ENCODE peak calls at places on chromosomes 13 and 19, in ten cellular contexts. U, C, O, T, G, H, K, Y, Q and F are unnamed samples.

GRCh38 chr13:48448963-48449614 is 36.2 kb upstream of the LPAR6 start:
- DNase-seq in U (no peak), C (no peak), O (no peak), T (no peak), G (peak), H (no peak), K (no peak), Y (no peak), Q (peak), F (no peak)

GRCh38 chr13:31629085-31629785 is 110.1 kb upstream of the RXFP2 start:
- DNase-seq in U (no peak), C (no peak), O (no peak), T (no peak), G (peak), H (no peak), K (no peak), Y (no peak), Q (peak), F (peak)

GRCh38 chr19:51803529-51803928 is 8.6 kb downstream of the FPR3 start:
- DNase-seq in U (no peak), C (no peak), O (no peak), T (no peak), G (no peak), H (no peak), K (no peak), Y (no peak), Q (no peak), F (no peak)

GRCh38 chr19:49104229-49104864 is 9.8 kb upstream of the LIN7B start:
- DNase-seq in U (no peak), C (no peak), O (no peak), T (no peak), G (no peak), H (no peak), K (no peak), Y (no peak), Q (no peak), F (no peak)

GRCh38 chr19:12938536-12939291 is at the start of gene CALR:
- DNase-seq in U (no peak), C (peak), O (no peak), T (peak), G (no peak), H (no peak), K (peak), Y (peak), Q (peak), F (no peak)

GRCh38 chr13:32428581-32429072 is 697 bp upstream of the N4BP2L1 start:
- DNase-seq in U (no peak), C (no peak), O (no peak), T (no peak), G (no peak), H (no peak), K (peak), Y (no peak), Q (no peak), F (no peak)

GRCh38 chr19:1259206-1259872 is 9.8 kb upstream of the CIRBP start:
- DNase-seq in U (no peak), C (peak), O (peak), T (peak), G (no peak), H (peak), K (peak), Y (peak), Q (no peak), F (peak)

GRCh38 chr13:78215458-78215857 is 296.8 kb upstream of the EDNRB start:
- DNase-seq in U (no peak), C (no peak), O (no peak), T (no peak), G (no peak), H (no peak), K (no peak), Y (no peak), Q (no peak), F (no peak)

GRCh38 chr13:23330356-23330755 is 103.1 kb downstream of the SACS start:
- DNase-seq in U (no peak), C (no peak), O (no peak), T (no peak), G (peak), H (no peak), K (no peak), Y (no peak), Q (peak), F (no peak)

GRCh38 chr13:95540848-95541247 is 11.7 kb upstream of the CLDN10 start:
- DNase-seq in U (no peak), C (no peak), O (no peak), T (no peak), G (no peak), H (no peak), K (no peak), Y (no peak), Q (no peak), F (peak)

GRCh38 chr13:106530907-106531520 is 4.4 kb downstream of the EFNB2 start:
- DNase-seq in U (no peak), C (no peak), O (no peak), T (no peak), G (no peak), H (no peak), K (no peak), Y (peak), Q (no peak), F (no peak)

GRCh38 chr19:621819-622218 is 11.5 kb downstream of the POLRMT start:
- DNase-seq in U (no peak), C (no peak), O (no peak), T (no peak), G (no peak), H (no peak), K (no peak), Y (no peak), Q (no peak), F (no peak)

GRCh38 chr19:31140717-31141116 is 208.5 kb downstream of the TSHZ3 start:
- DNase-seq in U (no peak), C (no peak), O (no peak), T (no peak), G (peak), H (no peak), K (no peak), Y (no peak), Q (no peak), F (no peak)

GRCh38 chr13:106063591-106064308 is 471.7 kb downstream of the EFNB2 start:
- DNase-seq in U (no peak), C (no peak), O (no peak), T (no peak), G (peak), H (no peak), K (no peak), Y (no peak), Q (peak), F (no peak)

GRCh38 chr13:35785563-35786327 is 309.3 kb upstream of the MAB21L1 start:
- DNase-seq in U (no peak), C (no peak), O (no peak), T (no peak), G (no peak), H (no peak), K (no peak), Y (peak), Q (no peak), F (no peak)

GRCh38 chr19:38551450-38551813 is 66.3 kb downstream of the MAP4K1 start:
- DNase-seq in U (no peak), C (no peak), O (no peak), T (no peak), G (no peak), H (no peak), K (no peak), Y (no peak), Q (no peak), F (no peak)

GRCh38 chr13:46355906-46356305 is 31.1 kb downstream of the RUBCNL start:
- DNase-seq in U (no peak), C (no peak), O (no peak), T (no peak), G (peak), H (no peak), K (no peak), Y (no peak), Q (no peak), F (no peak)

GRCh38 chr13:49560270-49561063 is 24.9 kb downstream of the RCBTB1 start:
- DNase-seq in U (no peak), C (no peak), O (peak), T (no peak), G (no peak), H (no peak), K (no peak), Y (peak), Q (peak), F (no peak)

GRCh38 chr19:46950526-46951235 is 69.0 kb upstream of the NPAS1 start:
- DNase-seq in U (no peak), C (no peak), O (no peak), T (peak), G (no peak), H (no peak), K (peak), Y (no peak), Q (peak), F (no peak)

GRCh38 chr19:13160557-13160956 is 10.3 kb downstream of the IER2 start:
- DNase-seq in U (no peak), C (no peak), O (no peak), T (no peak), G (no peak), H (no peak), K (no peak), Y (no peak), Q (peak), F (no peak)

GRCh38 chr13:76474356-76474755 is 411.8 kb downstream of the KCTD12 start:
- DNase-seq in U (no peak), C (no peak), O (no peak), T (no peak), G (no peak), H (no peak), K (no peak), Y (no peak), Q (no peak), F (no peak)

GRCh38 chr13:51303063-51303552 is 36.4 kb upstream of the SERPINE3 start:
- DNase-seq in U (no peak), C (no peak), O (peak), T (no peak), G (no peak), H (peak), K (no peak), Y (peak), Q (no peak), F (no peak)

GRCh38 chr19:14089412-14089661 is 1.2 kb downstream of the SAMD1 start:
- DNase-seq in U (no peak), C (no peak), O (peak), T (no peak), G (peak), H (no peak), K (peak), Y (peak), Q (no peak), F (no peak)

GRCh38 chr19:42313096-42313839 is at the start of gene TMEM145:
- DNase-seq in U (no peak), C (peak), O (peak), T (peak), G (peak), H (peak), K (peak), Y (peak), Q (peak), F (peak)

GRCh38 chr13:38334845-38335244 is 14.8 kb upstream of the UFM1 start:
- DNase-seq in U (no peak), C (no peak), O (no peak), T (no peak), G (no peak), H (no peak), K (no peak), Y (no peak), Q (no peak), F (no peak)

GRCh38 chr19:44557933-44558332 is 28.5 kb upstream of the CEACAM20 start:
- DNase-seq in U (no peak), C (no peak), O (no peak), T (no peak), G (no peak), H (no peak), K (no peak), Y (no peak), Q (no peak), F (no peak)

GRCh38 chr13:22801402-22802003 is 379.3 kb upstream of the SGCG start:
- DNase-seq in U (no peak), C (no peak), O (no peak), T (no peak), G (no peak), H (no peak), K (peak), Y (peak), Q (no peak), F (no peak)

GRCh38 chr19:49553451-49554271 is 25.9 kb downstream of the RCN3 start:
- DNase-seq in U (no peak), C (no peak), O (no peak), T (no peak), G (peak), H (no peak), K (peak), Y (no peak), Q (peak), F (no peak)

GRCh38 chr19:4977299-4978174 is 8.6 kb downstream of the KDM4B start:
- DNase-seq in U (no peak), C (no peak), O (no peak), T (no peak), G (peak), H (no peak), K (no peak), Y (no peak), Q (peak), F (no peak)
- H3K9ac ChIP-seq in U (peak), C (no peak), O (no peak), T (no peak), G (peak), H (no peak), K (peak), Y (no peak), Q (no peak), F (no peak)

DNA sequence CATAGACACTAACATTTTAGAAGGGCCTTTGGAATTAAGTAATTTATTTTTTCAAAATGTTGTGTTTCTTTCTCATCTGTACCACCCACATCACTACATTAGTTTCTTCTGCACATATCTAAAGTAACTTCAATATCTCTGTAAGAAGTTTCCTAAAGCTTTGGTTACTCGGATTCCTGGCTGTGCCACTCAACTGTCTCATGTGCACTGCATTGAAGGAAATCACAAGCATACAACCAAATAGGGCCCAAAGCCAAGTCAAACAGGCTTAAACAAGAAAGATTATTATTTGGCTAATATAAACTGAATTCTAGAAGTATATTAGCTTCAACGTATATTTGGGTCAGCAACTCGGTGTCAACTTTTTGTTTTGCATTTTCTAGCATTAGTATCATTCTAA is 1647.6 kb upstream of the SPRY2 start:
- DNase-seq in U (no peak), C (no peak), O (no peak), T (no peak), G (no peak), H (no peak), K (no peak), Y (no peak), Q (no peak), F (no peak)
- H3K9ac ChIP-seq in U (no peak), C (no peak), O (no peak), T (no peak), G (no peak), H (no peak), K (no peak), Y (no peak), Q (no peak), F (no peak)

GRCh38 chr19:18839465-18840287 is 7.9 kb downstream of the UPF1 start:
- DNase-seq in U (no peak), C (no peak), O (peak), T (no peak), G (no peak), H (no peak), K (no peak), Y (no peak), Q (no peak), F (no peak)
- H3K9ac ChIP-seq in U (no peak), C (no peak), O (no peak), T (no peak), G (no peak), H (peak), K (no peak), Y (no peak), Q (no peak), F (no peak)

GRCh38 chr19:3372413-3372812 is 6.0 kb downstream of the NFIC start:
- DNase-seq in U (no peak), C (no peak), O (no peak), T (no peak), G (no peak), H (no peak), K (no peak), Y (no peak), Q (no peak), F (no peak)

GRCh38 chr19:3374369-3375112 is 8.2 kb downstream of the NFIC start:
- DNase-seq in U (no peak), C (no peak), O (no peak), T (no peak), G (no peak), H (no peak), K (no peak), Y (no peak), Q (no peak), F (no peak)

GRCh38 chr19:3378352-3379146 is 12.2 kb downstream of the NFIC start:
- DNase-seq in U (no peak), C (no peak), O (no peak), T (no peak), G (no peak), H (no peak), K (no peak), Y (no peak), Q (no peak), F (no peak)

GRCh38 chr19:3373971-3374368 is 7.6 kb downstream of the NFIC start:
- DNase-seq in U (no peak), C (no peak), O (no peak), T (no peak), G (no peak), H (no peak), K (no peak), Y (no peak), Q (no peak), F (no peak)

GRCh38 chr19:3375221-3376088 is 9.1 kb downstream of the NFIC start:
- DNase-seq in U (no peak), C (no peak), O (peak), T (no peak), G (peak), H (no peak), K (no peak), Y (no peak), Q (no peak), F (peak)
- H3K9ac ChIP-seq in U (no peak), C (no peak), O (no peak), T (no peak), G (peak), H (no peak), K (no peak), Y (no peak), Q (no peak), F (peak)

DNA sequence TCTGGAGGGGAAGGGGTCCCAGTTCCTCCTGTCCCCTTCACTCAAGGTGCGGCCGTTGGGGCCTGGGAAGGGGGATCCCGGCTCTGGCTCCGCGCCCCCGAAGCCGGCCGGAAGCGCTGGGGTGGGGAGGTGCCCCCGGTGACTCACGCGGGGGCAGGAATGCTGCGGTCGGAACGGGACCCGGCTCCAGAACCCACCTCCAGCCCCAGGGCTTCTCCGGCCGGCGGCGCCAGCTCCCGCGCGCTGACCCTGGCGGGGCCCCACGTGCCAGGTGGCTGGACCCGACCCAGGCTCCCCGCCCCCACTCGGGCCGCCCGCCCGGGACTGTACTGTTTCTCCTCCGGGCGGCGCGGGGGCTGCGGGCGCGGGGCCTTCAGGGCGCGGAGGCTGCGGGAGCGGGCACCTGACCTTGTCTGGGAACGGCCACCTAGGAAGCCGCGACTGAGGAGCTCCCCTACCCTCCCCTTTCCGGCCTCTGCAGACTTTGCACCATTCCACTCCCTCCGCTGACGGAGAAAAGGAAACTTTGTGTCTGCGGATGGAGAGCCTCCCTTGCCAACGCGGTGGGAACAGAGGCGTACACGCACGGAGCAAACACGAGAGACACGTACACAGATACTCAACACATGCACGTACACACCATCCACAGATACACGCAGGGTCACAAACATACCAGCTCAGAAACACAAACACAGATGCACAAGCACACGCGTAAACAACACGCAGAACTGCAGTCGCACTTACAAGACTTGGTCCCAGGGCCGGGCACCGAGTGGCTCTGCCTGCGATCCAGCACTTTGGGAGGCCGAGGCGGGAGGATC is 7.2 kb downstream of the AXL start:
- DNase-seq in U (peak), C (no peak), O (peak), T (no peak), G (peak), H (peak), K (no peak), Y (peak), Q (no peak), F (peak)
- H3K9ac ChIP-seq in U (peak), C (no peak), O (no peak), T (no peak), G (peak), H (peak), K (no peak), Y (no peak), Q (peak), F (peak)

DNA sequence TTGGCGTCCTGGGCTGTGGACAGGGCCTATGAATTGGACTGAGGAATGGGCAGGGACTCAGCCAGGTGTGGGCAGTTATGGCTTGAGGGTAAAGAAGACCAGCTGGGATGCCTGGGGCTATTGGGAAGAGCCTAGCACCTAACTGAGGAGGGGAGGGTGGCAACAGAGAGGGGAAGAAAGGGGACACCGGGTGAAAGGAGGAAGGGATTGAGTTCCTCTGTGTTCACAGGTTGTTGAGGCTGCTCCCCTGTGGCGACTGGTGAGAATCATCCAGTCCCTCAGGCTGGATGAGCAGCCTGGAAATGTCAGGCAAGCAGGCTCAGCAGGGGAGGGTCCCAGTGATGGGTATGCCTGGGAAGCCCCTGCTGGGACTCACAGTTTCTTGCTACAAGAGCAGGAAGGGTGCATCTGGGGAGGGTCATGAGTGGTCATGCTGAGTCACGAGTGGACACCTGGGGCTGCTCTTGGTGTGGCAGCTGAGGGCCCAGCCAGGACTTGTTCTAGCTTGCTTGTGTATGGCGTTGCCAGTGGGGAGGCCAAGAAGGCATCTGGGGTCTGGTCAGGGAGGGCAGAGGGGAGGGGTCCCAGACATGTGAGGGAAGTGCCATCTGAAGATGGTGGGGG is 1.4 kb downstream of the ZNF324 start:
- DNase-seq in U (no peak), C (no peak), O (no peak), T (no peak), G (no peak), H (no peak), K (no peak), Y (no peak), Q (peak), F (no peak)
- H3K9ac ChIP-seq in U (no peak), C (peak), O (no peak), T (no peak), G (peak), H (no peak), K (peak), Y (no peak), Q (peak), F (no peak)

GRCh38 chr13:97549201-97549600 is 115.2 kb downstream of the RAP2A start:
- DNase-seq in U (no peak), C (no peak), O (no peak), T (no peak), G (no peak), H (no peak), K (no peak), Y (no peak), Q (no peak), F (no peak)
- H3K9ac ChIP-seq in U (no peak), C (no peak), O (no peak), T (no peak), G (no peak), H (no peak), K (no peak), Y (no peak), Q (no peak), F (no peak)

DNA sequence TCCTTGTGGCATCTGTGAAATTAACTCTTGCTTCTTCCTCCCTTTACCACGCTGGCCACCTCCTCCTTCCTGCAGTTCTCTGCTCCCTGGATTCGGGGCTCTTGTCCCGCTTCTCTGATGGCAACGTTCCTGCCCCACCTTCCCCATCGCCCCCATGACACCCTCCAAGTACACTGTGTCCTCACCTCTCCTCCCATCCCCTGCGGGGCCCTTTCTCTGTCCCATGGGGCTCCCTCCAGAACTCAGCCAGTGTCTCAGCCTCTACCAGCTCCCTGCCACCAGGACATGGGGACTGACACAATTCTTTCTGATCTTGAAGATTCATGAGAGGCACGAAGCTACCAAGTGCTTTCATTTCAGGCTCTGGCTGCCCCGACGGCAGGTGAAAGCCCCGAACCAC is 9.1 kb downstream of the CARS2 start:
- DNase-seq in U (no peak), C (no peak), O (no peak), T (no peak), G (no peak), H (no peak), K (no peak), Y (no peak), Q (no peak), F (peak)
- H3K9ac ChIP-seq in U (no peak), C (no peak), O (no peak), T (no peak), G (no peak), H (no peak), K (no peak), Y (no peak), Q (no peak), F (no peak)